ENCODE peak calls at places on chromosome 10, in nine cellular contexts. One of them, this sample, is unnamed.

GRCh38 chr10:34319197-34319846 is 495.8 kb downstream of the PARD3 start:
- DNase-seq in effector memory CD4-positive, alpha-beta T cell: no peak
- DNase-seq in naive thymus-derived CD8-positive, alpha-beta T cell: no peak
- DNase-seq in cardiac fibroblast: peak; percentile 94
- DNase-seq in erythroblast: peak; percentile 48
- DNase-seq in WTC11: no peak
- DNase-seq in Caki2: no peak
- DNase-seq in heart left ventricle: no peak
- DNase-seq in stimulated activated CD8-positive, alpha-beta memory T cell treated with anti-CD3 and anti-CD28 coated beads, Interleukin-15, amount 100 ng/mL, for 24 hours: no peak
- DNase-seq in this sample: no peak

GRCh38 chr10:103855424-103855823 is at the start of gene SH3PXD2A:
- DNase-seq in stimulated activated CD8-positive, alpha-beta memory T cell treated with anti-CD3 and anti-CD28 coated beads, Interleukin-15, amount 100 ng/mL, for 24 hours: no peak
- DNase-seq in naive thymus-derived CD8-positive, alpha-beta T cell: no peak
- DNase-seq in Caki2: no peak
- DNase-seq in WTC11: peak; percentile 48
- DNase-seq in erythroblast: no peak
- DNase-seq in effector memory CD4-positive, alpha-beta T cell: no peak
- DNase-seq in cardiac fibroblast: no peak
- DNase-seq in heart left ventricle: peak; percentile 67
- DNase-seq in this sample: peak; percentile 82

GRCh38 chr10:92575961-92576360 is 2.1 kb upstream of the IDE start:
- DNase-seq in heart left ventricle: no peak
- DNase-seq in stimulated activated CD8-positive, alpha-beta memory T cell treated with anti-CD3 and anti-CD28 coated beads, Interleukin-15, amount 100 ng/mL, for 24 hours: no peak
- DNase-seq in Caki2: peak; percentile 16
- DNase-seq in effector memory CD4-positive, alpha-beta T cell: no peak
- DNase-seq in cardiac fibroblast: peak; percentile 67
- DNase-seq in erythroblast: no peak
- DNase-seq in WTC11: no peak
- DNase-seq in naive thymus-derived CD8-positive, alpha-beta T cell: no peak
- DNase-seq in this sample: no peak

GRCh38 chr10:57506414-57507094 is 761.1 kb downstream of the IPMK start:
- DNase-seq in effector memory CD4-positive, alpha-beta T cell: no peak
- DNase-seq in WTC11: no peak
- DNase-seq in naive thymus-derived CD8-positive, alpha-beta T cell: peak; percentile 45
- DNase-seq in erythroblast: no peak
- DNase-seq in stimulated activated CD8-positive, alpha-beta memory T cell treated with anti-CD3 and anti-CD28 coated beads, Interleukin-15, amount 100 ng/mL, for 24 hours: no peak
- DNase-seq in cardiac fibroblast: no peak
- DNase-seq in heart left ventricle: no peak
- DNase-seq in Caki2: no peak
- DNase-seq in this sample: no peak

GRCh38 chr10:21265622-21266021 is 259.9 kb downstream of the SKIDA1 start:
- DNase-seq in naive thymus-derived CD8-positive, alpha-beta T cell: no peak
- DNase-seq in stimulated activated CD8-positive, alpha-beta memory T cell treated with anti-CD3 and anti-CD28 coated beads, Interleukin-15, amount 100 ng/mL, for 24 hours: no peak
- DNase-seq in heart left ventricle: no peak
- DNase-seq in WTC11: no peak
- DNase-seq in cardiac fibroblast: peak; percentile 79
- DNase-seq in erythroblast: no peak
- DNase-seq in Caki2: peak; percentile 50
- DNase-seq in effector memory CD4-positive, alpha-beta T cell: no peak
- DNase-seq in this sample: no peak

GRCh38 chr10:44049301-44050015 is 335.4 kb downstream of the CXCL12 start:
- DNase-seq in effector memory CD4-positive, alpha-beta T cell: no peak
- DNase-seq in cardiac fibroblast: no peak
- DNase-seq in Caki2: no peak
- DNase-seq in heart left ventricle: no peak
- DNase-seq in erythroblast: no peak
- DNase-seq in naive thymus-derived CD8-positive, alpha-beta T cell: no peak
- DNase-seq in WTC11: no peak
- DNase-seq in stimulated activated CD8-positive, alpha-beta memory T cell treated with anti-CD3 and anti-CD28 coated beads, Interleukin-15, amount 100 ng/mL, for 24 hours: no peak
- DNase-seq in this sample: no peak

GRCh38 chr10:102869290-102870198 is at the start of gene AS3MT:
- DNase-seq in erythroblast: peak; percentile 58
- DNase-seq in cardiac fibroblast: no peak
- DNase-seq in stimulated activated CD8-positive, alpha-beta memory T cell treated with anti-CD3 and anti-CD28 coated beads, Interleukin-15, amount 100 ng/mL, for 24 hours: peak; percentile 0
- DNase-seq in Caki2: no peak
- DNase-seq in effector memory CD4-positive, alpha-beta T cell: no peak
- DNase-seq in naive thymus-derived CD8-positive, alpha-beta T cell: no peak
- DNase-seq in heart left ventricle: peak; percentile 45
- DNase-seq in WTC11: peak; percentile 84
- DNase-seq in this sample: peak; percentile 28

GRCh38 chr10:94853065-94853464 is 85.4 kb upstream of the CYP2C9 start:
- DNase-seq in cardiac fibroblast: no peak
- DNase-seq in naive thymus-derived CD8-positive, alpha-beta T cell: no peak
- DNase-seq in heart left ventricle: no peak
- DNase-seq in WTC11: no peak
- DNase-seq in erythroblast: no peak
- DNase-seq in Caki2: no peak
- DNase-seq in stimulated activated CD8-positive, alpha-beta memory T cell treated with anti-CD3 and anti-CD28 coated beads, Interleukin-15, amount 100 ng/mL, for 24 hours: no peak
- DNase-seq in effector memory CD4-positive, alpha-beta T cell: no peak
- DNase-seq in this sample: no peak

GRCh38 chr10:99845837-99846382 is 63.5 kb downstream of the ABCC2 start:
- DNase-seq in erythroblast: peak; percentile 82
- DNase-seq in naive thymus-derived CD8-positive, alpha-beta T cell: peak; percentile 87
- DNase-seq in WTC11: peak; percentile 68
- DNase-seq in effector memory CD4-positive, alpha-beta T cell: peak; percentile 32
- DNase-seq in cardiac fibroblast: peak; percentile 97
- DNase-seq in heart left ventricle: peak; percentile 71
- DNase-seq in stimulated activated CD8-positive, alpha-beta memory T cell treated with anti-CD3 and anti-CD28 coated beads, Interleukin-15, amount 100 ng/mL, for 24 hours: no peak
- DNase-seq in Caki2: peak; percentile 61
- DNase-seq in this sample: no peak

GRCh38 chr10:70328987-70329386 is 45.2 kb upstream of the NPFFR1 start:
- DNase-seq in erythroblast: no peak
- DNase-seq in naive thymus-derived CD8-positive, alpha-beta T cell: no peak
- DNase-seq in stimulated activated CD8-positive, alpha-beta memory T cell treated with anti-CD3 and anti-CD28 coated beads, Interleukin-15, amount 100 ng/mL, for 24 hours: no peak
- DNase-seq in WTC11: no peak
- DNase-seq in effector memory CD4-positive, alpha-beta T cell: no peak
- DNase-seq in cardiac fibroblast: peak; percentile 36
- DNase-seq in Caki2: peak; percentile 16
- DNase-seq in heart left ventricle: no peak
- DNase-seq in this sample: no peak

GRCh38 chr10:115082521-115082920 is 10.6 kb upstream of the ATRNL1 start:
- DNase-seq in effector memory CD4-positive, alpha-beta T cell: no peak
- DNase-seq in heart left ventricle: no peak
- DNase-seq in stimulated activated CD8-positive, alpha-beta memory T cell treated with anti-CD3 and anti-CD28 coated beads, Interleukin-15, amount 100 ng/mL, for 24 hours: no peak
- DNase-seq in naive thymus-derived CD8-positive, alpha-beta T cell: no peak
- DNase-seq in cardiac fibroblast: peak; percentile 41
- DNase-seq in erythroblast: no peak
- DNase-seq in Caki2: no peak
- DNase-seq in WTC11: no peak
- DNase-seq in this sample: no peak

GRCh38 chr10:7230036-7230435 is 180.8 kb downstream of the SFMBT2 start:
- DNase-seq in effector memory CD4-positive, alpha-beta T cell: no peak
- DNase-seq in stimulated activated CD8-positive, alpha-beta memory T cell treated with anti-CD3 and anti-CD28 coated beads, Interleukin-15, amount 100 ng/mL, for 24 hours: no peak
- DNase-seq in WTC11: no peak
- DNase-seq in cardiac fibroblast: no peak
- DNase-seq in erythroblast: no peak
- DNase-seq in heart left ventricle: no peak
- DNase-seq in naive thymus-derived CD8-positive, alpha-beta T cell: no peak
- DNase-seq in Caki2: no peak
- DNase-seq in this sample: no peak

GRCh38 chr10:103758294-103758681 is 97.1 kb downstream of the SH3PXD2A start:
- DNase-seq in stimulated activated CD8-positive, alpha-beta memory T cell treated with anti-CD3 and anti-CD28 coated beads, Interleukin-15, amount 100 ng/mL, for 24 hours: no peak
- DNase-seq in cardiac fibroblast: peak; percentile 64
- DNase-seq in heart left ventricle: no peak
- DNase-seq in erythroblast: no peak
- DNase-seq in Caki2: peak; percentile 70
- DNase-seq in effector memory CD4-positive, alpha-beta T cell: no peak
- DNase-seq in naive thymus-derived CD8-positive, alpha-beta T cell: peak; percentile 23
- DNase-seq in WTC11: no peak
- DNase-seq in this sample: no peak

GRCh38 chr10:127278001-127278400 is 81.6 kb upstream of the INSYN2A start:
- DNase-seq in heart left ventricle: no peak
- DNase-seq in WTC11: no peak
- DNase-seq in erythroblast: no peak
- DNase-seq in cardiac fibroblast: peak; percentile 59
- DNase-seq in stimulated activated CD8-positive, alpha-beta memory T cell treated with anti-CD3 and anti-CD28 coated beads, Interleukin-15, amount 100 ng/mL, for 24 hours: no peak
- DNase-seq in Caki2: peak; percentile 96
- DNase-seq in naive thymus-derived CD8-positive, alpha-beta T cell: no peak
- DNase-seq in effector memory CD4-positive, alpha-beta T cell: no peak
- DNase-seq in this sample: no peak